ENCODE peak calls at places on chromosomes 16 and 17, in nine cellular contexts. G is NCI-H1417, R is choroid plexus epithelial cell, L is HuH-7, U is anterior cingulate cortex, S is glutamatergic neuron, P is thoracic aorta, C is Caco-2, O is T-cell. N is an unnamed sample.

GRCh38 chr17:41823141-41823524 is 10.3 kb downstream of the FKBP10 start:
- DNase-seq in G (no peak), R (no peak), L (no peak), U (no peak), S (no peak), P (no peak), C (no peak), O (no peak), N (no peak)

GRCh38 chr17:70169707-70170597 is 620 bp downstream of the KCNJ2 start:
- DNase-seq in G (no peak), R (peak; percentile 74), L (no peak), U (no peak), S (no peak), P (no peak), C (no peak), O (no peak), N (no peak)

GRCh38 chr16:1772362-1772907 is at the start of gene EME2:
- DNase-seq in G (no peak), R (peak; percentile 54), L (no peak), U (no peak), S (peak; percentile 55), P (no peak), C (no peak), O (peak; percentile 32), N (peak; percentile 83)

GRCh38 chr17:75878174-75878998 is at the start of gene TRIM47:
- DNase-seq in G (no peak), R (peak; percentile 71), L (peak; percentile 76), U (peak; percentile 10), S (peak; percentile 49), P (no peak), C (peak; percentile 64), O (no peak), N (no peak)

GRCh38 chr16:67594956-67595355 is 32.6 kb downstream of the CTCF start:
- DNase-seq in G (no peak), R (peak; percentile 79), L (no peak), U (no peak), S (no peak), P (no peak), C (no peak), O (no peak), N (no peak)

GRCh38 chr17:45675012-45675411 is 109.1 kb upstream of the CRHR1 start:
- DNase-seq in G (peak; percentile 5), R (no peak), L (no peak), U (no peak), S (no peak), P (no peak), C (no peak), O (no peak), N (no peak)

GRCh38 chr17:38451030-38451839 is 23.0 kb downstream of the ARHGAP23 start:
- DNase-seq in G (no peak), R (peak; percentile 82), L (no peak), U (no peak), S (no peak), P (no peak), C (peak; percentile 86), O (no peak), N (no peak)

GRCh38 chr16:19704321-19705130 is 13.5 kb downstream of the KNOP1 start:
- DNase-seq in G (no peak), R (peak; percentile 94), L (no peak), U (no peak), S (no peak), P (no peak), C (no peak), O (no peak), N (no peak)

GRCh38 chr17:40190197-40191021 is 13.1 kb downstream of the RAPGEFL1 start:
- DNase-seq in G (no peak), R (no peak), L (peak; percentile 88), U (no peak), S (peak; percentile 56), P (no peak), C (peak; percentile 54), O (no peak), N (peak; percentile 31)

GRCh38 chr16:75263963-75264445 is 12.6 kb upstream of the BCAR1 start:
- DNase-seq in G (no peak), R (no peak), L (no peak), U (no peak), S (no peak), P (no peak), C (no peak), O (no peak), N (no peak)

GRCh38 chr16:87206646-87207451 is 110.3 kb downstream of the C16orf95 start:
- DNase-seq in G (no peak), R (peak; percentile 56), L (no peak), U (no peak), S (no peak), P (no peak), C (no peak), O (no peak), N (no peak)

GRCh38 chr17:19334331-19334730 is 28.2 kb downstream of the B9D1 start:
- DNase-seq in G (no peak), R (no peak), L (no peak), U (no peak), S (no peak), P (no peak), C (no peak), O (no peak), N (no peak)

GRCh38 chr17:68849673-68850260 is 105.4 kb downstream of the ABCA8 start:
- DNase-seq in G (peak; percentile 58), R (peak; percentile 24), L (no peak), U (no peak), S (no peak), P (no peak), C (no peak), O (no peak), N (no peak)

GRCh38 chr17:5897320-5897911 is 172.8 kb upstream of the WSCD1 start:
- DNase-seq in G (no peak), R (no peak), L (no peak), U (no peak), S (no peak), P (no peak), C (no peak), O (no peak), N (no peak)

GRCh38 chr16:2087426-2088191 is 39.8 kb downstream of the TSC2 start:
- DNase-seq in G (no peak), R (no peak), L (no peak), U (no peak), S (no peak), P (no peak), C (no peak), O (no peak), N (no peak)

GRCh38 chr17:40915199-40915661 is 22.2 kb downstream of the KRT23 start:
- DNase-seq in G (no peak), R (peak; percentile 95), L (no peak), U (no peak), S (no peak), P (no peak), C (no peak), O (no peak), N (no peak)

GRCh38 chr17:62712011-62712615 is 84.6 kb downstream of the MRC2 start:
- DNase-seq in G (no peak), R (no peak), L (no peak), U (no peak), S (no peak), P (no peak), C (no peak), O (no peak), N (no peak)

GRCh38 chr17:36949461-36949927 is 740 bp downstream of the AATF start:
- DNase-seq in G (no peak), R (peak; percentile 75), L (no peak), U (no peak), S (no peak), P (no peak), C (no peak), O (no peak), N (no peak)

GRCh38 chr17:34366051-34366450 is 3.0 kb upstream of the CCL1 start:
- DNase-seq in G (no peak), R (no peak), L (no peak), U (no peak), S (no peak), P (no peak), C (no peak), O (no peak), N (no peak)

GRCh38 chr17:54982399-54982798 is 13.8 kb downstream of the STXBP4 start:
- DNase-seq in G (no peak), R (peak; percentile 97), L (no peak), U (no peak), S (no peak), P (peak; percentile 72), C (no peak), O (no peak), N (no peak)

GRCh38 chr17:13874817-13875216 is 194.5 kb upstream of the COX10 start:
- DNase-seq in G (no peak), R (no peak), L (no peak), U (no peak), S (no peak), P (no peak), C (no peak), O (no peak), N (no peak)

GRCh38 chr16:75420987-75421819 is 12.1 kb downstream of the CFDP1 start:
- DNase-seq in G (no peak), R (peak; percentile 81), L (no peak), U (no peak), S (peak; percentile 96), P (no peak), C (no peak), O (no peak), N (no peak)

GRCh38 chr17:4004517-4005295 is 40.5 kb upstream of the ATP2A3 start:
- DNase-seq in G (peak; percentile 42), R (peak; percentile 50), L (peak; percentile 77), U (no peak), S (peak; percentile 83), P (no peak), C (peak; percentile 83), O (peak; percentile 44), N (peak; percentile 55)

GRCh38 chr17:40326014-40326831 is 17.2 kb downstream of the RARA start:
- DNase-seq in G (no peak), R (no peak), L (no peak), U (no peak), S (no peak), P (no peak), C (no peak), O (peak; percentile 52), N (peak; percentile 79)

GRCh38 chr17:14712471-14713075 is 411.7 kb downstream of the HS3ST3B1 start:
- DNase-seq in G (no peak), R (peak; percentile 40), L (no peak), U (no peak), S (no peak), P (no peak), C (no peak), O (no peak), N (no peak)

GRCh38 chr17:73646409-73647305 is 2.4 kb upstream of the SDK2 start:
- DNase-seq in G (no peak), R (peak; percentile 40), L (no peak), U (no peak), S (peak; percentile 60), P (no peak), C (peak; percentile 23), O (no peak), N (no peak)

GRCh38 chr16:20175358-20175757 is 101.7 kb upstream of the GPR139 start:
- DNase-seq in G (no peak), R (no peak), L (no peak), U (no peak), S (no peak), P (no peak), C (no peak), O (no peak), N (no peak)

GRCh38 chr16:69260506-69260905 is 50.6 kb upstream of the VPS4A start:
- DNase-seq in G (no peak), R (no peak), L (no peak), U (no peak), S (no peak), P (no peak), C (no peak), O (no peak), N (no peak)

GRCh38 chr16:76201385-76201784 is 75.8 kb upstream of the CNTNAP4 start:
- DNase-seq in G (no peak), R (no peak), L (no peak), U (no peak), S (no peak), P (no peak), C (no peak), O (no peak), N (no peak)

GRCh38 chr17:1644493-1645206 is 882 bp downstream of the SCARF1 start:
- DNase-seq in G (no peak), R (no peak), L (no peak), U (no peak), S (no peak), P (no peak), C (no peak), O (no peak), N (no peak)

GRCh38 chr17:73342057-73342522 is 30.3 kb upstream of the CDC42EP4 start:
- DNase-seq in G (no peak), R (peak; percentile 88), L (no peak), U (peak; percentile 81), S (peak; percentile 80), P (peak; percentile 21), C (no peak), O (no peak), N (no peak)